ENCODE peak calls at places on chromosome 11, in six cellular contexts. One of them, this sample, is unnamed.

GRCh38 chr11:71169328-71169727 is 83.0 kb downstream of the SHANK2 start:
- DNase-seq in HCT116: no peak
- DNase-seq in GM12878: no peak
- DNase-seq in SK-N-SH: no peak
- DNase-seq in K562: no peak
- DNase-seq in H1: no peak
- DNase-seq in this sample: no peak

GRCh38 chr11:117717485-117718314 is 79.3 kb downstream of the DSCAML1 start:
- DNase-seq in HCT116: no peak
- DNase-seq in GM12878: no peak
- DNase-seq in SK-N-SH: peak
- DNase-seq in K562: no peak
- DNase-seq in H1: no peak
- DNase-seq in this sample: no peak

GRCh38 chr11:86335131-86335768 is 33.2 kb downstream of the HIKESHI start:
- DNase-seq in HCT116: no peak
- DNase-seq in GM12878: no peak
- DNase-seq in SK-N-SH: no peak
- DNase-seq in K562: no peak
- DNase-seq in H1: no peak
- DNase-seq in this sample: no peak

GRCh38 chr11:75214411-75214821 is 26.2 kb upstream of the TPBGL start:
- DNase-seq in HCT116: peak
- DNase-seq in GM12878: peak
- DNase-seq in SK-N-SH: peak
- DNase-seq in K562: peak
- DNase-seq in H1: peak
- DNase-seq in this sample: no peak

GRCh38 chr11:114083256-114084252 is 24.0 kb downstream of the ZBTB16 start:
- DNase-seq in HCT116: no peak
- DNase-seq in GM12878: no peak
- DNase-seq in SK-N-SH: no peak
- DNase-seq in K562: peak
- DNase-seq in H1: no peak
- DNase-seq in this sample: no peak

GRCh38 chr11:124759268-124760204 is 2.6 kb downstream of the ESAM start:
- DNase-seq in HCT116: no peak
- DNase-seq in GM12878: no peak
- DNase-seq in SK-N-SH: peak
- DNase-seq in K562: no peak
- DNase-seq in H1: no peak
- DNase-seq in this sample: no peak

GRCh38 chr11:74011360-74012071 is 2.6 kb upstream of the UCP3 start:
- DNase-seq in HCT116: no peak
- DNase-seq in GM12878: peak
- DNase-seq in SK-N-SH: no peak
- DNase-seq in K562: peak
- DNase-seq in H1: no peak
- DNase-seq in this sample: no peak

GRCh38 chr11:120168108-120168959 is 30.4 kb upstream of the TRIM29 start:
- DNase-seq in HCT116: no peak
- DNase-seq in GM12878: no peak
- DNase-seq in SK-N-SH: no peak
- DNase-seq in K562: no peak
- DNase-seq in H1: no peak
- DNase-seq in this sample: no peak

GRCh38 chr11:96333076-96333744 is 9.8 kb downstream of the MAML2 start:
- DNase-seq in HCT116: no peak
- DNase-seq in GM12878: no peak
- DNase-seq in SK-N-SH: no peak
- DNase-seq in K562: no peak
- DNase-seq in H1: no peak
- DNase-seq in this sample: no peak

GRCh38 chr11:68506908-68507307 is 46.4 kb downstream of the PPP6R3 start:
- DNase-seq in HCT116: no peak
- DNase-seq in GM12878: no peak
- DNase-seq in SK-N-SH: no peak
- DNase-seq in K562: no peak
- DNase-seq in H1: no peak
- DNase-seq in this sample: no peak

GRCh38 chr11:22317656-22318055 is 20.5 kb upstream of the SLC17A6 start:
- DNase-seq in HCT116: no peak
- DNase-seq in GM12878: no peak
- DNase-seq in SK-N-SH: no peak
- DNase-seq in K562: no peak
- DNase-seq in H1: no peak
- DNase-seq in this sample: no peak

GRCh38 chr11:60944504-60945294 is 7.3 kb downstream of the SLC15A3 start:
- DNase-seq in HCT116: no peak
- DNase-seq in GM12878: no peak
- DNase-seq in SK-N-SH: no peak
- DNase-seq in K562: peak
- DNase-seq in H1: no peak
- DNase-seq in this sample: no peak
- TF ChIP-seq CTCF in HCT116: no peak
- TF ChIP-seq CTCF in GM12878: no peak
- TF ChIP-seq CTCF in SK-N-SH: no peak
- TF ChIP-seq CTCF in K562: peak
- TF ChIP-seq CTCF in H1: peak
- TF ChIP-seq CTCF in this sample: no peak

GRCh38 chr11:130383363-130384168 is 44.8 kb downstream of the ADAMTS8 start:
- DNase-seq in HCT116: no peak
- DNase-seq in GM12878: no peak
- DNase-seq in SK-N-SH: no peak
- DNase-seq in K562: no peak
- DNase-seq in H1: peak
- DNase-seq in this sample: no peak

GRCh38 chr11:130390071-130390758 is 38.2 kb downstream of the ADAMTS8 start:
- DNase-seq in HCT116: peak
- DNase-seq in GM12878: no peak
- DNase-seq in SK-N-SH: no peak
- DNase-seq in K562: no peak
- DNase-seq in H1: no peak
- DNase-seq in this sample: peak

GRCh38 chr11:130391692-130392091 is 36.7 kb downstream of the ADAMTS8 start:
- DNase-seq in HCT116: no peak
- DNase-seq in GM12878: no peak
- DNase-seq in SK-N-SH: no peak
- DNase-seq in K562: no peak
- DNase-seq in H1: no peak
- DNase-seq in this sample: no peak

GRCh38 chr11:130388607-130389205 is 39.7 kb downstream of the ADAMTS8 start:
- DNase-seq in HCT116: no peak
- DNase-seq in GM12878: no peak
- DNase-seq in SK-N-SH: no peak
- DNase-seq in K562: no peak
- DNase-seq in H1: no peak
- DNase-seq in this sample: no peak

GRCh38 chr11:130389315-130389935 is 39.0 kb downstream of the ADAMTS8 start:
- DNase-seq in HCT116: no peak
- DNase-seq in GM12878: no peak
- DNase-seq in SK-N-SH: no peak
- DNase-seq in K562: no peak
- DNase-seq in H1: no peak
- DNase-seq in this sample: no peak
- TF ChIP-seq SIN3A in HCT116: no peak
- TF ChIP-seq SIN3A in GM12878: no peak
- TF ChIP-seq SIN3A in SK-N-SH: no peak
- TF ChIP-seq SIN3A in K562: no peak
- TF ChIP-seq SIN3A in H1: no peak
- TF ChIP-seq SIN3A in this sample: no peak

GRCh38 chr11:115379528-115379927 is 124.7 kb downstream of the CADM1 start:
- DNase-seq in HCT116: no peak
- DNase-seq in GM12878: peak
- DNase-seq in SK-N-SH: no peak
- DNase-seq in K562: no peak
- DNase-seq in H1: no peak
- DNase-seq in this sample: no peak

GRCh38 chr11:115383431-115383830 is 120.8 kb downstream of the CADM1 start:
- DNase-seq in HCT116: no peak
- DNase-seq in GM12878: no peak
- DNase-seq in SK-N-SH: no peak
- DNase-seq in K562: no peak
- DNase-seq in H1: no peak
- DNase-seq in this sample: no peak

GRCh38 chr11:115377882-115378296 is 126.3 kb downstream of the CADM1 start:
- DNase-seq in HCT116: no peak
- DNase-seq in GM12878: no peak
- DNase-seq in SK-N-SH: no peak
- DNase-seq in K562: no peak
- DNase-seq in H1: no peak
- DNase-seq in this sample: peak
- H3K4me3 ChIP-seq in HCT116: no peak
- H3K4me3 ChIP-seq in GM12878: no peak
- H3K4me3 ChIP-seq in SK-N-SH: no peak
- H3K4me3 ChIP-seq in K562: no peak
- H3K4me3 ChIP-seq in H1: no peak
- H3K4me3 ChIP-seq in this sample: no peak

GRCh38 chr11:107988397-107989158 is 20.1 kb upstream of the CUL5 start:
- DNase-seq in HCT116: no peak
- DNase-seq in GM12878: peak
- DNase-seq in SK-N-SH: no peak
- DNase-seq in K562: no peak
- DNase-seq in H1: no peak
- DNase-seq in this sample: no peak

GRCh38 chr11:107996025-107996776 is 12.5 kb upstream of the CUL5 start:
- DNase-seq in HCT116: no peak
- DNase-seq in GM12878: no peak
- DNase-seq in SK-N-SH: no peak
- DNase-seq in K562: no peak
- DNase-seq in H1: no peak
- DNase-seq in this sample: no peak

DNA sequence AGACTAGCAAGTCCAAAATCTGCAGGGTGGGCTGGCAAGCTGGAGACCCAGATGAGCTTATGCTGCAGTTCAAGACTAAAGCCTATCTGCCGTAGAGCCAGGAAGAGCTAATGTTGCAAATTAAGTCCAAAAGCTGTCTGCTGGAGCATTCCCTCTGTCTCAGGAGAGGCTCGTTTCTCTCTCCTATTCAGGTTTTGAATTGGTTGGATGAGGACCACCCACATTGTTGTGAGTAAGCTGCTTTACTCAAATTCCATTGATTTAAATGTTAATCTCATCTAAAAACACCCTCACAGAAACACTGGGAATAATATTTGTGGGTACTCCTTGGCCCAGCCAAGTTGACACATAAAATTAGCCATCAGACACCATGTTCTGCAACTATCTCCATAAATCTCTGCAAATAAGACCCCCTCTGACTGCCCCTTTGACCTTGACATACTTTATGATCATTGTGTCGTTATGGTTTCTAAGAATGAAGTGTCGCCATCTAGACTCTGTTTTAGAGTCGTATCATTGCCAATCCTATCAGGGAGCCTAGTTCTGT is 16.8 kb upstream of the CUL5 start:
- DNase-seq in HCT116: no peak
- DNase-seq in GM12878: no peak
- DNase-seq in SK-N-SH: no peak
- DNase-seq in K562: no peak
- DNase-seq in H1: peak
- DNase-seq in this sample: no peak
- TF ChIP-seq CTCF in HCT116: no peak
- TF ChIP-seq CTCF in GM12878: no peak
- TF ChIP-seq CTCF in SK-N-SH: no peak
- TF ChIP-seq CTCF in K562: no peak
- TF ChIP-seq CTCF in H1: no peak
- TF ChIP-seq CTCF in this sample: no peak

GRCh38 chr11:1503708-1504104 is 17.1 kb upstream of the MOB2 start:
- DNase-seq in HCT116: no peak
- DNase-seq in GM12878: no peak
- DNase-seq in SK-N-SH: peak
- DNase-seq in K562: no peak
- DNase-seq in H1: no peak
- DNase-seq in this sample: no peak
- TF ChIP-seq SIN3A in HCT116: no peak
- TF ChIP-seq SIN3A in GM12878: no peak
- TF ChIP-seq SIN3A in SK-N-SH: no peak
- TF ChIP-seq SIN3A in K562: no peak
- TF ChIP-seq SIN3A in H1: no peak
- TF ChIP-seq SIN3A in this sample: no peak

DNA sequence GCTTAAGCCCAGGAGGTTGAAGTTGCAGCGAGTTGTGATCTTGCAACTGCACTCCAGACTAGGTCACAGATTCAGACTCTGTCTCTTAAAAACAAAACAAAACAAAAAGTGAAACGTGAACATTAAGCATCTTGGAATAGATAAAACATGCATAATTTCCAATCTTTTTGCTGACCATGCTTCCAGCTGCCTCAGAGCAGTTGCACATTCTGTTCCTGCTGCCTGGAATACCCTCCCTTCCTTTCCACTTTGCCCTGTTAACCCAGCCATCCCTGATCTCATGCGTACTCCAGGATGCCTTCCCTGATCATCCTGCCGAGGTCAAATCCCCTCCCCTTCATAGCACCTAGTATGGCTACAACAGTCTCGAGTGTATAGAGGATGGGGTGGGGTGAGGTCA is 685 bp upstream of the CCDC88B start:
- DNase-seq in HCT116: no peak
- DNase-seq in GM12878: no peak
- DNase-seq in SK-N-SH: no peak
- DNase-seq in K562: no peak
- DNase-seq in H1: no peak
- DNase-seq in this sample: no peak
- H3K4me3 ChIP-seq in HCT116: no peak
- H3K4me3 ChIP-seq in GM12878: peak
- H3K4me3 ChIP-seq in SK-N-SH: no peak
- H3K4me3 ChIP-seq in K562: no peak
- H3K4me3 ChIP-seq in H1: no peak
- H3K4me3 ChIP-seq in this sample: no peak